ENCODE peak calls at places on chromosomes 12 and 14, in seven cellular contexts. K is fibroblast of pulmonary artery, M is heart left ventricle, X is cardiac fibroblast, T is pancreas, G is psoas muscle, F is ovary. U is an unnamed sample.

GRCh38 chr12:53060721-53061276 is 10.9 kb downstream of the TNS2 start:
- DNase-seq in K (no peak), T (peak), M (no peak), X (no peak), F (peak), G (peak), U (no peak)

GRCh38 chr12:116150001-116150400 is 127.5 kb downstream of the MED13L start:
- DNase-seq in K (no peak), T (no peak), F (no peak), M (no peak), G (no peak), X (no peak), U (no peak)

GRCh38 chr14:50363734-50364113 is 33.0 kb downstream of the CDKL1 start:
- DNase-seq in X (peak), T (no peak), M (no peak), K (peak), G (no peak), F (no peak), U (peak)

GRCh38 chr14:49888293-49888692 is 4.6 kb upstream of the ARF6 start:
- DNase-seq in X (no peak), F (no peak), T (no peak), M (no peak), K (no peak), G (no peak), U (no peak)

GRCh38 chr12:111816065-111816615 is 25.9 kb upstream of the MAPKAPK5 start:
- DNase-seq in T (no peak), K (no peak), M (no peak), G (no peak), X (no peak), F (no peak), U (no peak)

GRCh38 chr14:24338843-24339242 is 948 bp downstream of the RIPK3 start:
- DNase-seq in T (no peak), M (no peak), G (no peak), K (no peak), F (no peak), X (no peak), U (no peak)

GRCh38 chr14:22547309-22547947 is 41.6 kb downstream of the DAD1 start:
- DNase-seq in X (no peak), T (no peak), F (no peak), K (no peak), M (no peak), G (no peak), U (no peak)

GRCh38 chr12:86698581-86698980 is 442.4 kb upstream of the MGAT4C start:
- DNase-seq in X (peak), F (no peak), M (no peak), K (peak), G (no peak), T (no peak), U (no peak)

GRCh38 chr12:52903285-52903854 is 1.5 kb downstream of the KRT8 start:
- DNase-seq in X (peak), K (peak), F (peak), T (peak), M (peak), G (peak), U (peak)

GRCh38 chr12:45827974-45828373 is 98.5 kb downstream of the ARID2 start:
- DNase-seq in T (no peak), F (no peak), G (no peak), X (no peak), M (no peak), K (no peak), U (no peak)

GRCh38 chr12:29751676-29752075 is 32.1 kb downstream of the TMTC1 start:
- DNase-seq in K (no peak), T (no peak), X (no peak), G (no peak), M (no peak), F (no peak), U (no peak)

GRCh38 chr12:71551529-71551928 is 111.9 kb downstream of the LGR5 start:
- DNase-seq in T (no peak), X (peak), M (no peak), G (no peak), K (peak), F (no peak), U (no peak)
- TF ChIP-seq CTCF in T (no peak), X (peak), M (no peak), G (peak), K (peak), F (no peak), U (no peak)

GRCh38 chr14:26917086-26917485 is 319.3 kb upstream of the NOVA1 start:
- DNase-seq in T (no peak), K (peak), G (no peak), X (peak), M (no peak), F (no peak), U (no peak)
- TF ChIP-seq CTCF in T (no peak), K (peak), G (no peak), X (peak), M (peak), F (no peak), U (no peak)

DNA sequence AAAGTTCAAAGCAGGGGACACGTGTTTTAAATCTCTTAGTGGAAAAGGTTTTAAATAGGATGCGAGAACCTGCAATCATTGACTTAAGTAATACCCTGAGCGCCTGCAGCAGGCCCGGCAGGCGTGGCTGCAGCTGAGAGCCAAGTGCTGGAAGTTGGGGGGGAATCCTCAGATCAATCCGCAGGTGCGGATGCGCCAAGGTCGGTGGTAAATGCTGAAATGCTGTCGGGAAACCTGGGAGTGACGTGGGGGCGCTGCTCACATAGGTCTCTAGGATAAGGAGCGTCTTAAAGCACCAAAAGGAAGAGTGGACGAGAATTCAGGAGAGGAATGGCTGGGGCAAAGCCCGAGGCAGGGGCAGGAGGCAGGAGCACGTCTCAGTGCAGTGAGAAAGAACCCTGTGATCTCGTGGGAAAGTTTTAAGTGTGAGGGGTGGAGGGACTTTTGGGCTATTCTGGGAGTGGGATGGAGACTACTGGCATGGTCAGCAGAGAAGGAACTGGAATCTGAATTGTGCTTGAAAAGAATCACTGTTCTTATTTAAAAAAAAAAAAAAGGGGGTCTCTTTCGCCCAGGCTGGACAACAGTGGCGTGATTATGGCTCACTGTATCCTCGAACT is 883 bp upstream of the CDCA4 start:
- DNase-seq in T (peak), K (peak), M (no peak), G (peak), X (peak), F (peak), U (no peak)
- TF ChIP-seq CTCF in T (no peak), K (no peak), M (no peak), G (no peak), X (no peak), F (no peak), U (no peak)

GRCh38 chr12:108852674-108853073 is 4.7 kb downstream of the SSH1 start:
- DNase-seq in M (no peak), T (no peak), X (peak), K (peak), F (no peak), G (no peak), U (no peak)

GRCh38 chr12:108854055-108854452 is 3.3 kb downstream of the SSH1 start:
- DNase-seq in M (no peak), G (no peak), F (no peak), X (peak), K (peak), T (peak), U (no peak)

GRCh38 chr12:108853426-108853825 is 4.0 kb downstream of the SSH1 start:
- DNase-seq in F (no peak), G (no peak), K (no peak), X (no peak), M (no peak), T (no peak), U (no peak)

GRCh38 chr12:108849653-108850052 is 7.7 kb downstream of the SSH1 start:
- DNase-seq in F (no peak), M (no peak), X (no peak), K (no peak), T (no peak), G (no peak), U (no peak)

GRCh38 chr12:108850854-108851573 is 6.4 kb downstream of the SSH1 start:
- DNase-seq in G (peak), T (no peak), F (no peak), M (peak), K (peak), X (peak), U (peak)
- TF ChIP-seq CTCF in G (peak), T (no peak), F (no peak), M (peak), K (peak), X (peak), U (no peak)

GRCh38 chr12:8780389-8780788 is 42.0 kb upstream of the A2ML1 start:
- DNase-seq in K (peak), M (no peak), G (no peak), T (no peak), X (peak), F (no peak), U (peak)
- TF ChIP-seq CTCF in K (peak), M (peak), G (no peak), T (no peak), X (peak), F (peak), U (no peak)

DNA sequence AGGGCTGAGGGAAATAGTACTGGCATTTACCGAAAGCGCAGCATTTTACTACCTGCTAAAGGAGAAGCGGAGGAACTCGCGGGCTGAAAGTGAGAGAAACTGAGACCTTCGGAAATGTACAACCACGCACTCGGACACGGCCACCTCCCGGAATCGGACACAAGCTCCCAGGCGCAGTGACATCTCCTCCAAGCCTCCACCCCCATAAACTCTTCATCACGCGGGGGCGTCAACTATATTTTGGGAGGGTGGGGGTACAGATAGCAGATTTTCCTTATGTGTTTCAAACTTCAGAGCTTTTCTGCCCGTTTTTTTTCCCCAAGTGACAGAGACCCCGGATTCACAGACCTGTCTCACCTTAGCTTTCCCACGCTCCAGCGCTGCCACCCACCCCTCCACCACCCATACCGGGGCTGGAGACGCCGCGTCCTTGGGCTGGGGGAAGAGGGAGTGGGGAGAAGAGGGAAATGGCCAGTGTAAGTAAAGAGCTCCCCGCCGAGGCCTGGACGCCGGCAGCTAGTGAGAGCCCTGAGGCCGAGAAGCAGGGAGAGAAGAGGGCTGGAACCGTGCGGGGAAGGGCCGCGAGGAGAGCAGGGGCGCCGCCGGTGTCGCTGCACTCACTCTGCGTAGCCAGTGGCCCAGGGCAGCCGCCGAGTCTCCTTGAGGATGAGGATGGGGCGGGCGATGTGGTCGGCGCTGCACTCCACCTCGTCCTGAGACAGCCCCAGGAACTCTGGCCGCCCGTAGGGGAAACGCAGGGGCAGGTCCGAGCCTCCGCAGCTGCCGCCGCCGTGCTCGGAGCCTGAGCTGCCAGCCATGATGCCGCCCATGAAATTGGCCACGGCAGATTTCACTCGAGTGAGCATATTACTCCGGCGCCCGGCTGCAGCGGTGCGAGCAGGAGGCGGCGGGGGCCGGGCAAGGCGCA is 815 bp downstream of the PPM1H start:
- DNase-seq in F (peak), K (peak), M (peak), G (peak), T (peak), X (peak), U (peak)
- TF ChIP-seq CTCF in F (no peak), K (no peak), M (no peak), G (no peak), T (no peak), X (no peak), U (no peak)

GRCh38 chr12:124888203-124888602 is 24.5 kb upstream of the SCARB1 start:
- DNase-seq in G (no peak), K (no peak), F (peak), M (no peak), T (no peak), X (peak), U (no peak)

GRCh38 chr12:124881123-124881522 is 17.5 kb upstream of the SCARB1 start:
- DNase-seq in M (no peak), T (no peak), X (peak), G (no peak), F (no peak), K (peak), U (no peak)

GRCh38 chr12:124883263-124883876 is 19.7 kb upstream of the SCARB1 start:
- DNase-seq in M (no peak), G (no peak), K (no peak), T (no peak), F (no peak), X (no peak), U (no peak)

GRCh38 chr12:124878795-124879516 is 15.3 kb upstream of the SCARB1 start:
- DNase-seq in G (no peak), X (no peak), F (no peak), M (no peak), T (no peak), K (no peak), U (no peak)

DNA sequence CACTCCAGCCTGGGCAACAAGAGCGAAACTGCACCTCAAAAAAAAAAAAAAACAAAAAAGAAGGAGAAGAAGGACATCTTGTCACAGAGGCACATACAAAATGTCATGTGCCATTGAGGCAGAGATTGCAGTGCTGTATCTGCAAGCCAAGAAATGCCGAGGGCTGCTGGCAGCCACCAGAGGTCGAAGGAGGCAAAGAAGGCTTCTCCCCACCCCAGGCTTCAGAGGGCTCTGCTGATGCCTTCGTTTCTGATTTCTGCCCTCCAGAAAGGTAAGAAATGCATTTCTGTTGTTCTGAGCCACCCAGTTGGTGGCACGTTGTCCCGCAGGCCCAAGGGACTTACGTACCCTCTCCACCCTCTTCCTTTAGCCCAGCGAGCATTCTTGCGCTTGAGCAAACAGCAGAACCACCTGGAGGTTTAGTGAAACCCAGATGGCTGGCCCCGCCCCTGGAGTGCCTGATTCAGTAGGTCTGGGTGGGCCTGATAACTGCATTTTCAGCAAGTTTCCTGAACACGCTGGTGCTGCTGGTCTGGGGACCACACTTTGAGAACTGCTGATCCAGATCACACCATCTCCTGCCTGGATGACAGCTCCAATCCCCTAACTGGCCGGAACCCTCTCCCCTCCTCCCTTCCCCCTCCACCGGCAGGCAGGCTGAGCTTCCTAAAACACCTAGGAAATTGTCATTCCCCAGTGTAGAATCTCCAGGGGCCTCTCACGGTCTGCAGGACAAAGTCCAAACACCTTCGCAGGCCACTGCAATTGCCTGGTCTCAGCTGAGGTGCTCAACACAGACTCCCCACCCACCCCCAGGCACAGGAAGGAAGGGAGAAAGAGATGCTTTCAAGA is 21.1 kb upstream of the SCARB1 start:
- DNase-seq in K (no peak), X (no peak), T (no peak), F (no peak), M (no peak), G (no peak), U (no peak)
- TF ChIP-seq CTCF in K (no peak), X (no peak), T (no peak), F (no peak), M (no peak), G (no peak), U (no peak)

U was measured in GM20000.